ENCODE peak calls at places on chromosomes 16 and 17, in eight cellular contexts. X, C, G, E, I, W, Y and Z are unnamed samples.

GRCh38 chr17:41689497-41690299 is 1.0 kb downstream of the EIF1 start:
- DNase-seq in W (peak; percentile 76), G (peak; percentile 40), I (no peak), C (peak; percentile 43), Y (peak; percentile 52), X (no peak), E (peak; percentile 51), Z (peak; percentile 76)

GRCh38 chr17:30831663-30832437 is at the start of gene ATAD5:
- DNase-seq in C (peak; percentile 92), I (peak; percentile 90), G (peak; percentile 86), E (peak; percentile 96), W (peak; percentile 97), Y (peak; percentile 93), X (peak; percentile 87), Z (peak; percentile 97)

GRCh38 chr16:55294947-55295346 is 29.1 kb upstream of the IRX6 start:
- DNase-seq in C (no peak), G (no peak), W (peak; percentile 4), Y (peak; percentile 61), I (no peak), E (peak; percentile 43), X (no peak), Z (no peak)

GRCh38 chr17:72031219-72031906 is 89.5 kb upstream of the SOX9 start:
- DNase-seq in I (no peak), G (no peak), Y (no peak), W (no peak), E (no peak), C (peak; percentile 63), X (no peak), Z (peak; percentile 47)

GRCh38 chr17:49359990-49360795 is 1.9 kb downstream of the ZNF652 start:
- DNase-seq in Y (no peak), G (no peak), E (no peak), I (peak; percentile 29), C (no peak), X (no peak), W (no peak), Z (no peak)

GRCh38 chr17:42097691-42098661 is at the start of gene ZNF385C:
- DNase-seq in G (no peak), W (no peak), C (peak; percentile 78), I (peak; percentile 64), X (peak; percentile 39), Y (peak; percentile 18), E (peak; percentile 45), Z (no peak)

GRCh38 chr17:8892338-8892690 is 24.8 kb upstream of the PIK3R6 start:
- DNase-seq in C (no peak), E (no peak), Y (no peak), X (no peak), G (no peak), I (no peak), W (no peak), Z (no peak)

GRCh38 chr17:78381601-78382168 is 3.2 kb downstream of the PGS1 start:
- DNase-seq in Y (no peak), I (no peak), E (peak; percentile 31), G (no peak), C (no peak), W (no peak), X (no peak), Z (no peak)

GRCh38 chr17:42428141-42428944 is 5.3 kb upstream of the CAVIN1 start:
- DNase-seq in E (peak; percentile 82), X (peak; percentile 27), G (peak; percentile 71), W (peak; percentile 97), Y (peak; percentile 73), C (peak; percentile 63), I (peak; percentile 39), Z (peak; percentile 83)

GRCh38 chr16:85471469-85472431 is 141.4 kb upstream of the GSE1 start:
- DNase-seq in G (no peak), Y (no peak), C (no peak), E (no peak), I (no peak), X (no peak), W (no peak), Z (no peak)

GRCh38 chr16:31211960-31212359 is 2.0 kb upstream of the TRIM72 start:
- DNase-seq in W (no peak), X (no peak), E (no peak), I (no peak), G (no peak), C (no peak), Y (no peak), Z (no peak)

GRCh38 chr17:14058051-14058450 is 11.3 kb upstream of the COX10 start:
- DNase-seq in W (no peak), I (no peak), C (no peak), G (no peak), E (peak; percentile 66), Y (no peak), X (no peak), Z (no peak)

GRCh38 chr17:41610965-41611640 is 1.5 kb downstream of the KRT16 start:
- DNase-seq in Y (no peak), G (no peak), X (no peak), I (no peak), W (no peak), C (no peak), E (no peak), Z (no peak)

GRCh38 chr17:29131814-29132682 is 48.1 kb downstream of the MYO18A start:
- DNase-seq in E (peak; percentile 92), Y (no peak), I (no peak), G (no peak), X (no peak), C (peak; percentile 70), W (peak; percentile 97), Z (no peak)